ENCODE peak calls at places on chromosomes 3 and 15, in six cellular contexts. One of them, this sample, is unnamed.

GRCh38 chr15:68550498-68551295 is 28.1 kb upstream of the CORO2B start:
- DNase-seq in AG10803: peak
- DNase-seq in Peyer's patch: peak
- DNase-seq in CD8-positive, alpha-beta T cell: peak
- DNase-seq in AG04450: no peak
- DNase-seq in GM06990: no peak
- DNase-seq in this sample: no peak

GRCh38 chr3:169668081-169668956 is 4.8 kb upstream of the MECOM start:
- DNase-seq in AG10803: no peak
- DNase-seq in Peyer's patch: peak
- DNase-seq in CD8-positive, alpha-beta T cell: no peak
- DNase-seq in AG04450: no peak
- DNase-seq in GM06990: peak
- DNase-seq in this sample: no peak

GRCh38 chr3:33278106-33278672 is 947 bp downstream of the FBXL2 start:
- DNase-seq in AG10803: no peak
- DNase-seq in Peyer's patch: no peak
- DNase-seq in CD8-positive, alpha-beta T cell: no peak
- DNase-seq in AG04450: no peak
- DNase-seq in GM06990: no peak
- DNase-seq in this sample: no peak

GRCh38 chr3:43794776-43795175 is 104.0 kb downstream of the ABHD5 start:
- DNase-seq in AG10803: peak
- DNase-seq in Peyer's patch: no peak
- DNase-seq in CD8-positive, alpha-beta T cell: no peak
- DNase-seq in AG04450: peak
- DNase-seq in GM06990: no peak
- DNase-seq in this sample: no peak

GRCh38 chr3:49899815-49900214 is 3.9 kb downstream of the MST1R start:
- DNase-seq in AG10803: no peak
- DNase-seq in Peyer's patch: no peak
- DNase-seq in CD8-positive, alpha-beta T cell: no peak
- DNase-seq in AG04450: no peak
- DNase-seq in GM06990: no peak
- DNase-seq in this sample: no peak

GRCh38 chr3:188827078-188827477 is 344.7 kb upstream of the TPRG1 start:
- DNase-seq in AG10803: no peak
- DNase-seq in Peyer's patch: no peak
- DNase-seq in CD8-positive, alpha-beta T cell: no peak
- DNase-seq in AG04450: no peak
- DNase-seq in GM06990: no peak
- DNase-seq in this sample: no peak

GRCh38 chr3:174440741-174441587 is 418.2 kb upstream of the NAALADL2 start:
- DNase-seq in AG10803: peak
- DNase-seq in Peyer's patch: peak
- DNase-seq in CD8-positive, alpha-beta T cell: peak
- DNase-seq in AG04450: peak
- DNase-seq in GM06990: peak
- DNase-seq in this sample: peak

GRCh38 chr3:4885322-4885721 is 93.9 kb upstream of the BHLHE40 start:
- DNase-seq in AG10803: peak
- DNase-seq in Peyer's patch: no peak
- DNase-seq in CD8-positive, alpha-beta T cell: no peak
- DNase-seq in AG04450: no peak
- DNase-seq in GM06990: no peak
- DNase-seq in this sample: no peak

GRCh38 chr3:64056616-64057165 is 33.4 kb upstream of the PSMD6 start:
- DNase-seq in AG10803: peak
- DNase-seq in Peyer's patch: no peak
- DNase-seq in CD8-positive, alpha-beta T cell: no peak
- DNase-seq in AG04450: peak
- DNase-seq in GM06990: no peak
- DNase-seq in this sample: no peak

GRCh38 chr3:15478300-15478979 is 43.1 kb downstream of the COLQ start:
- DNase-seq in AG10803: no peak
- DNase-seq in Peyer's patch: no peak
- DNase-seq in CD8-positive, alpha-beta T cell: no peak
- DNase-seq in AG04450: no peak
- DNase-seq in GM06990: no peak
- DNase-seq in this sample: no peak
- TF ChIP-seq CTCF in AG10803: no peak
- TF ChIP-seq CTCF in Peyer's patch: no peak
- TF ChIP-seq CTCF in CD8-positive, alpha-beta T cell: no peak
- TF ChIP-seq CTCF in AG04450: no peak
- TF ChIP-seq CTCF in GM06990: no peak
- TF ChIP-seq CTCF in this sample: no peak

GRCh38 chr3:23811117-23811487 is 5.3 kb downstream of the UBE2E1 start:
- DNase-seq in AG10803: peak
- DNase-seq in Peyer's patch: no peak
- DNase-seq in CD8-positive, alpha-beta T cell: no peak
- DNase-seq in AG04450: no peak
- DNase-seq in GM06990: no peak
- DNase-seq in this sample: no peak

GRCh38 chr3:23808525-23808924 is 2.8 kb downstream of the UBE2E1 start:
- DNase-seq in AG10803: no peak
- DNase-seq in Peyer's patch: no peak
- DNase-seq in CD8-positive, alpha-beta T cell: no peak
- DNase-seq in AG04450: no peak
- DNase-seq in GM06990: no peak
- DNase-seq in this sample: no peak

GRCh38 chr3:23810342-23811116 is 4.8 kb downstream of the UBE2E1 start:
- DNase-seq in AG10803: peak
- DNase-seq in Peyer's patch: peak
- DNase-seq in CD8-positive, alpha-beta T cell: peak
- DNase-seq in AG04450: no peak
- DNase-seq in GM06990: peak
- DNase-seq in this sample: no peak

GRCh38 chr3:23809840-23810341 is 4.1 kb downstream of the UBE2E1 start:
- DNase-seq in AG10803: no peak
- DNase-seq in Peyer's patch: no peak
- DNase-seq in CD8-positive, alpha-beta T cell: no peak
- DNase-seq in AG04450: no peak
- DNase-seq in GM06990: no peak
- DNase-seq in this sample: no peak

DNA sequence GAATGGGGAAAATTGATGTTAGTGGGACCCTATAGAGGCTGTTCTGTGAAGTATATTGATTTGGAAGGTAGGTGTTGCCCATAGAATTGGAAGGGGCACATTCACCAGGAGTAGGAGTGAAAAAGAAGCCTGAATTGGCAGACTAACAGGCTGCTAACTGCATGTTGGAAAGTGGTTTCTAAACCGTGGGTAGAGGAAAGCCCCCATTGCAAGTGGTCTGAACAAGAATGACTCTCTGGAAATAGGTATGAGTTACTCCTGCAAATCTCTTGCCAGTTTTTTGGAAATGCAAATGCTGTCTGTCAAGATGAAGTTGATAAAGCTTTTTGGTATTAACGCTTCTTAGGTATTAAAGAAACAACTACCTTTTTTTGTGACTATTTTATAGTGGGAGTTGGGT is 3.5 kb downstream of the UBE2E1 start:
- DNase-seq in AG10803: no peak
- DNase-seq in Peyer's patch: no peak
- DNase-seq in CD8-positive, alpha-beta T cell: no peak
- DNase-seq in AG04450: no peak
- DNase-seq in GM06990: no peak
- DNase-seq in this sample: no peak
- H3K4me3 ChIP-seq in AG10803: no peak
- H3K4me3 ChIP-seq in Peyer's patch: no peak
- H3K4me3 ChIP-seq in CD8-positive, alpha-beta T cell: peak
- H3K4me3 ChIP-seq in AG04450: no peak
- H3K4me3 ChIP-seq in GM06990: peak
- H3K4me3 ChIP-seq in this sample: peak

DNA sequence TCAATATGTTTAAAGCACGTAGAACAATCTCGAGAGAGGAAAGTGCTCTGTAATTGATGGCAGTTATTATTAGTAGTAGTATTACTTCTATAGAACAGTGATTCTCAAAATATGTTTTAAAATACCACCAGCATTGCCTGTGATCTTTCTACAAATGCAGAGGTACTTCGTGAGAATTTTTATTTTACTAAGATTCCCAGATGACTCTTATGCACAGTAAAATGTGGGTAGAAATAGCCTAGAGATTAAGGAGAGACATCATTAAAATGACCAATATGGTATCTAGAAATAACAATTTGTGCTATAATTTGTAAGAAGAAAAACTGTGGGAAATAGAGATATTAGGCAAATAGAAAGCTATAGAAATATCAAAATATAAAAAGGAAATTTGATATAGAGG is 157.9 kb downstream of the SUCNR1 start:
- DNase-seq in AG10803: no peak
- DNase-seq in Peyer's patch: no peak
- DNase-seq in CD8-positive, alpha-beta T cell: no peak
- DNase-seq in AG04450: no peak
- DNase-seq in GM06990: no peak
- DNase-seq in this sample: no peak
- TF ChIP-seq CTCF in AG10803: no peak
- TF ChIP-seq CTCF in Peyer's patch: no peak
- TF ChIP-seq CTCF in CD8-positive, alpha-beta T cell: no peak
- TF ChIP-seq CTCF in AG04450: no peak
- TF ChIP-seq CTCF in GM06990: no peak
- TF ChIP-seq CTCF in this sample: no peak

GRCh38 chr3:132804498-132804897 is 82.3 kb upstream of the NPHP3 start:
- DNase-seq in AG10803: peak
- DNase-seq in Peyer's patch: no peak
- DNase-seq in CD8-positive, alpha-beta T cell: no peak
- DNase-seq in AG04450: no peak
- DNase-seq in GM06990: no peak
- DNase-seq in this sample: no peak
- H3K4me3 ChIP-seq in AG10803: no peak
- H3K4me3 ChIP-seq in Peyer's patch: no peak
- H3K4me3 ChIP-seq in CD8-positive, alpha-beta T cell: no peak
- H3K4me3 ChIP-seq in AG04450: no peak
- H3K4me3 ChIP-seq in GM06990: no peak
- H3K4me3 ChIP-seq in this sample: no peak